ENCODE peak calls at places on chromosomes 12 and 14, in nine cellular contexts. T is PC-9; B is CD4-positive, CD25-positive, alpha-beta regulatory T cell; Y is A549; E is PC-3; C is endodermal cell; S is HepG2; L is tibial artery; P is spleen. X is an unnamed sample. For H3K4me1, the result is how much of the 10 kb centered on the place peaks cover.

GRCh38 chr12:20268121-20268732 is 100.1 kb upstream of the PDE3A start:
- DNase-seq in B (no peak), L (no peak), Y (no peak), C (no peak), T (no peak), S (no peak), P (no peak), E (peak), X (no peak)

GRCh38 chr12:57996520-57996919 is 55.2 kb downstream of the ATP23 start:
- DNase-seq in P (no peak), S (no peak), L (no peak), B (no peak), E (no peak), T (no peak), Y (no peak), C (no peak), X (no peak)

GRCh38 chr12:47079894-47080724 is at the start of gene AMIGO2:
- DNase-seq in P (peak), C (peak), Y (peak), B (peak), E (peak), S (no peak), L (peak), T (peak), X (peak)

GRCh38 chr14:96260341-96260821 is 4.4 kb downstream of the BDKRB1 start:
- DNase-seq in L (no peak), B (no peak), E (peak), T (peak), Y (no peak), P (no peak), S (no peak), C (no peak), X (no peak)

GRCh38 chr12:101891462-101891971 is 14.1 kb downstream of the DRAM1 start:
- DNase-seq in E (peak), T (peak), L (peak), Y (no peak), C (no peak), B (no peak), P (no peak), S (peak), X (no peak)

GRCh38 chr14:68268197-68268596 is 448.6 kb downstream of the RAD51B start:
- DNase-seq in C (no peak), Y (no peak), S (no peak), E (no peak), P (no peak), B (no peak), L (no peak), T (no peak), X (no peak)

GRCh38 chr12:116274552-116275375 is 2.7 kb downstream of the MED13L start:
- DNase-seq in S (no peak), Y (no peak), P (no peak), L (no peak), B (no peak), T (no peak), C (no peak), E (no peak), X (no peak)

GRCh38 chr14:59407246-59407615 is 57.9 kb downstream of the GPR135 start:
- DNase-seq in S (peak), T (no peak), L (peak), C (no peak), Y (no peak), E (peak), B (no peak), P (no peak), X (no peak)

GRCh38 chr12:71548906-71549305 is 109.3 kb downstream of the LGR5 start:
- DNase-seq in S (no peak), L (no peak), P (no peak), T (no peak), C (no peak), B (no peak), Y (no peak), E (no peak), X (no peak)

GRCh38 chr14:57692671-57693070 is 173.2 kb downstream of the SLC35F4 start:
- DNase-seq in E (peak), B (no peak), S (peak), L (no peak), Y (peak), P (no peak), T (no peak), C (no peak), X (no peak)

GRCh38 chr12:123017753-123018152 is 37.3 kb downstream of the ARL6IP4 start:
- DNase-seq in P (no peak), Y (no peak), T (no peak), E (no peak), C (no peak), B (no peak), S (no peak), L (no peak), X (no peak)

GRCh38 chr12:26749781-26750180 is 83.2 kb downstream of the ITPR2 start:
- DNase-seq in S (no peak), L (no peak), B (no peak), C (no peak), P (no peak), T (no peak), Y (no peak), E (no peak), X (no peak)

GRCh38 chr12:79778802-79779201 is 88.0 kb upstream of the PAWR start:
- DNase-seq in S (no peak), T (no peak), Y (no peak), L (no peak), E (no peak), C (no peak), B (no peak), P (no peak), X (no peak)

GRCh38 chr14:58151264-58151700 is 731 bp downstream of the ARMH4 start:
- DNase-seq in P (no peak), B (no peak), T (no peak), L (peak), Y (no peak), E (peak), C (no peak), S (peak), X (no peak)

GRCh38 chr12:54680374-54680773 is 32.2 kb upstream of the DCD start:
- DNase-seq in T (no peak), E (peak), C (peak), S (peak), P (no peak), B (no peak), Y (peak), L (no peak), X (no peak)

GRCh38 chr12:118259079-118259478 is 113.6 kb downstream of the TAOK3 start:
- DNase-seq in S (no peak), C (no peak), P (no peak), L (no peak), E (no peak), B (no peak), T (no peak), Y (no peak), X (no peak)

GRCh38 chr14:103543721-103544626 is 15.0 kb downstream of the TRMT61A start:
- DNase-seq in Y (no peak), P (peak), T (no peak), S (no peak), C (no peak), E (no peak), L (peak), B (no peak), X (no peak)

GRCh38 chr12:80432061-80432460 is 12.0 kb upstream of the PTPRQ start:
- DNase-seq in T (no peak), L (no peak), Y (no peak), S (no peak), P (no peak), B (no peak), C (no peak), E (peak), X (no peak)

GRCh38 chr12:64687816-64688599 is 71.2 kb downstream of the GNS start:
- DNase-seq in L (no peak), P (no peak), S (peak), C (no peak), T (no peak), Y (no peak), E (no peak), B (no peak), X (no peak)

GRCh38 chr14:65173973-65174693 is 71.8 kb upstream of the MAX start:
- DNase-seq in E (no peak), P (no peak), T (no peak), B (no peak), L (no peak), Y (no peak), C (peak), S (no peak), X (no peak)

GRCh38 chr12:19273482-19274330 is 144.2 kb downstream of the PLEKHA5 start:
- DNase-seq in L (peak), E (peak), B (no peak), S (peak), Y (peak), T (peak), C (no peak), P (no peak), X (peak)

GRCh38 chr12:19810213-19810612 is 370.9 kb downstream of the AEBP2 start:
- DNase-seq in B (no peak), P (no peak), T (no peak), S (no peak), L (no peak), Y (no peak), C (no peak), E (no peak), X (no peak)

GRCh38 chr14:76168531-76168930 is 16.8 kb downstream of the GPATCH2L start:
- DNase-seq in S (no peak), C (no peak), E (peak), B (no peak), L (no peak), P (no peak), T (no peak), Y (no peak), X (no peak)

GRCh38 chr12:24931666-24932405 is 17.1 kb downstream of the BCAT1 start:
- DNase-seq in C (no peak), P (no peak), T (no peak), E (no peak), L (no peak), Y (no peak), B (no peak), S (no peak), X (no peak)

GRCh38 chr14:69315302-69315701 is 55.3 kb downstream of the GALNT16 start:
- DNase-seq in B (no peak), T (no peak), Y (no peak), E (peak), S (no peak), L (no peak), P (peak), C (peak), X (peak)

GRCh38 chr12:96322720-96323119 is 77.5 kb downstream of the CDK17 start:
- DNase-seq in E (no peak), S (no peak), B (no peak), L (no peak), T (no peak), C (no peak), P (no peak), Y (no peak), X (no peak)

GRCh38 chr12:91442535-91442934 is 259.9 kb upstream of the DCN start:
- DNase-seq in C (no peak), L (no peak), Y (no peak), S (no peak), T (no peak), P (no peak), B (no peak), E (no peak), X (no peak)

GRCh38 chr12:67625004-67625403 is 23.5 kb upstream of the DYRK2 start:
- DNase-seq in S (no peak), B (no peak), E (no peak), Y (no peak), L (no peak), C (no peak), P (no peak), T (peak), X (no peak)

GRCh38 chr14:95998656-95999055 is 40.5 kb upstream of the C14orf132 start:
- DNase-seq in P (no peak), E (peak), C (no peak), B (no peak), S (no peak), T (no peak), L (no peak), Y (no peak), X (no peak)

GRCh38 chr12:19850341-19851065 is 411.2 kb downstream of the AEBP2 start:
- DNase-seq in E (no peak), L (peak), C (no peak), B (no peak), T (no peak), P (no peak), Y (no peak), S (no peak), X (no peak)

GRCh38 chr12:132211326-132211725 is 67.1 kb downstream of the NOC4L start:
- DNase-seq in S (no peak), C (no peak), L (no peak), Y (no peak), T (no peak), P (no peak), B (no peak), E (no peak), X (no peak)

GRCh38 chr12:228846-229200 is 14.9 kb upstream of the SLC6A12 start:
- DNase-seq in L (no peak), Y (no peak), S (no peak), T (no peak), P (no peak), E (no peak), B (no peak), C (no peak), X (no peak)

GRCh38 chr14:50452979-50453705 is 56.5 kb upstream of the CDKL1 start:
- DNase-seq in B (no peak), E (peak), P (no peak), T (peak), C (no peak), L (no peak), S (no peak), Y (no peak), X (no peak)

GRCh38 chr12:113019045-113019444 is 37.5 kb upstream of the DTX1 start:
- DNase-seq in B (no peak), S (no peak), C (no peak), E (peak), L (no peak), P (no peak), Y (no peak), T (no peak), X (no peak)

GRCh38 chr12:9711664-9712063 is 21.2 kb downstream of the CLECL1 start:
- DNase-seq in Y (no peak), S (no peak), B (no peak), E (no peak), P (no peak), L (no peak), C (no peak), T (no peak), X (no peak)
- H3K4me1 ChIP-seq in Y (under half), S (under half), B (under half), E (under half), P (half or more), L (under half), C (under half), T (under half), X (under half)

DNA sequence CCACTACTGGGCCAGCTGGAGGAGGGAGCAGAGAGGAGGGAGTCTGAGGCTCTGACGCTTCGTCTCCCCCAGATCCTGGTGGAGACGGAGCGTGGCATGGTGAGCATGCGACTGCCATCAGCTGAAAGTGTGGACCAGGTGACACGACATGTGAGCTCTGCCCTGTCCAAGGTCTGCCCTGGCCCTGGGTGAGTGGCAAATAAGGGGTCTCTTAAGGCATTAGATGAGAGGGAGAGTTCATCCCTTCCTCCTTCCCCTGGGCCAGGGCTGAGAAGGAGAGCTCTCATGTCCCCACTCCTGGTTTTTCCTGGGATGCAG is 2.5 kb downstream of the CARMIL3 start:
- DNase-seq in S (no peak), P (no peak), C (no peak), E (no peak), T (no peak), B (no peak), L (no peak), Y (no peak), X (no peak)
- H3K4me1 ChIP-seq in S (under half), P (under half), C (under half), E (under half), T (under half), B (under half), L (under half), Y (under half), X (under half)

GRCh38 chr12:65949009-65949623 is 124.8 kb downstream of the HMGA2 start:
- DNase-seq in S (no peak), C (no peak), P (no peak), B (no peak), Y (no peak), T (no peak), E (no peak), L (no peak), X (no peak)
- H3K4me1 ChIP-seq in S (half or more), C (under half), P (under half), B (under half), Y (under half), T (under half), E (half or more), L (under half), X (under half)

GRCh38 chr12:108311605-108312004 is 27.5 kb downstream of the CMKLR1 start:
- DNase-seq in E (no peak), C (no peak), B (no peak), Y (no peak), L (no peak), T (no peak), S (no peak), P (no peak), X (no peak)
- H3K4me1 ChIP-seq in E (under half), C (under half), B (under half), Y (under half), L (under half), T (under half), S (half or more), P (half or more), X (under half)